ENCODE peak calls at places on chromosome 5, in four cellular contexts. V is A673, H is cardiac muscle cell, E is body of pancreas. Y is an unnamed sample.

GRCh38 chr5:136242611-136243010 is 49.6 kb upstream of the SMIM32 start:
- DNase-seq in E (no peak), H (no peak), V (no peak), Y (no peak)

GRCh38 chr5:75192264-75192663 is 44.4 kb downstream of the ANKRD31 start:
- DNase-seq in V (no peak), E (no peak), H (no peak), Y (no peak)

GRCh38 chr5:133460172-133460758 is 152.1 kb downstream of the FSTL4 start:
- DNase-seq in V (peak; percentile 44), E (no peak), H (peak; percentile 15), Y (peak; percentile 89)

GRCh38 chr5:107123014-107123413 is 547.7 kb downstream of the EFNA5 start:
- DNase-seq in E (no peak), H (no peak), V (no peak), Y (no peak)

GRCh38 chr5:102583663-102584062 is 84.9 kb upstream of the SLCO6A1 start:
- DNase-seq in H (peak; percentile 25), E (no peak), V (peak; percentile 66), Y (no peak)

GRCh38 chr5:156779436-156779835 is 70.7 kb upstream of the PPP1R2B start:
- DNase-seq in V (no peak), E (no peak), H (no peak), Y (no peak)

GRCh38 chr5:73796164-73797141 is 170.5 kb downstream of the ARHGEF28 start:
- DNase-seq in H (peak; percentile 95), E (peak; percentile 64), V (peak; percentile 85), Y (peak; percentile 56)

GRCh38 chr5:97094579-97095317 is 47.7 kb downstream of the LIX1 start:
- DNase-seq in V (no peak), H (no peak), E (no peak), Y (no peak)

GRCh38 chr5:102911973-102912372 is 156.9 kb downstream of the PAM start:
- DNase-seq in E (no peak), V (peak; percentile 39), H (peak; percentile 71), Y (no peak)

GRCh38 chr5:124574521-124575436 is 171.7 kb downstream of the ZNF608 start:
- DNase-seq in H (no peak), E (no peak), V (no peak), Y (no peak)

GRCh38 chr5:32360906-32361305 is 48.2 kb upstream of the MTMR12 start:
- DNase-seq in H (no peak), E (no peak), V (no peak), Y (no peak)

GRCh38 chr5:56202483-56202882 is 30.6 kb downstream of the ANKRD55 start:
- DNase-seq in H (peak; percentile 80), V (no peak), E (no peak), Y (no peak)

GRCh38 chr5:19406576-19407365 is 581.2 kb downstream of the CDH18 start:
- DNase-seq in H (no peak), V (no peak), E (no peak), Y (no peak)

GRCh38 chr5:64156276-64156675 is 9.4 kb upstream of the RNF180 start:
- DNase-seq in E (no peak), H (no peak), V (no peak), Y (no peak)

GRCh38 chr5:163607256-163607655 is 101.8 kb downstream of the MAT2B start:
- DNase-seq in V (no peak), H (no peak), E (no peak), Y (no peak)

GRCh38 chr5:93193756-93194155 is 387.3 kb downstream of the NR2F1-AS1 start:
- DNase-seq in H (peak; percentile 61), E (no peak), V (no peak), Y (no peak)

GRCh38 chr5:5347442-5347841 is 75.0 kb upstream of the ICE1 start:
- DNase-seq in V (no peak), H (no peak), E (no peak), Y (no peak)

GRCh38 chr5:74257645-74258328 is 382.7 kb downstream of the ENC1 start:
- DNase-seq in V (no peak), H (peak; percentile 92), E (peak; percentile 36), Y (peak; percentile 53)

GRCh38 chr5:32842798-32843531 is 131.8 kb downstream of the NPR3 start:
- DNase-seq in H (no peak), E (no peak), V (no peak), Y (no peak)

GRCh38 chr5:78268361-78268760 is 26.1 kb downstream of the AP3B1 start:
- DNase-seq in V (no peak), H (no peak), E (no peak), Y (no peak)

GRCh38 chr5:103617090-103617489 is 54.5 kb upstream of the NUDT12 start:
- DNase-seq in E (no peak), V (no peak), H (no peak), Y (no peak)

GRCh38 chr5:134592141-134592746 is 40.4 kb downstream of the SAR1B start:
- DNase-seq in E (no peak), H (peak; percentile 22), V (no peak), Y (peak; percentile 88)

GRCh38 chr5:135835766-135836165 is 1.3 kb downstream of the SLC25A48 start:
- DNase-seq in V (no peak), H (no peak), E (no peak), Y (peak; percentile 38)

GRCh38 chr5:3518576-3518975 is 77.1 kb upstream of the IRX1 start:
- DNase-seq in H (no peak), V (no peak), E (no peak), Y (no peak)

GRCh38 chr5:158471179-158471924 is 612.4 kb upstream of the CLINT1 start:
- DNase-seq in H (no peak), E (peak; percentile 53), V (no peak), Y (peak; percentile 67)

GRCh38 chr5:74648835-74649286 is 8.3 kb upstream of the ENC1 start:
- DNase-seq in H (peak; percentile 77), E (peak; percentile 41), V (peak; percentile 75), Y (no peak)

GRCh38 chr5:102290004-102290403 is 6.1 kb downstream of the SLCO4C1 start:
- DNase-seq in H (no peak), V (no peak), E (no peak), Y (no peak)

GRCh38 chr5:452856-453710 is 10.1 kb downstream of the EXOC3 start:
- DNase-seq in E (no peak), H (no peak), V (no peak), Y (peak; percentile 30)

GRCh38 chr5:98041661-98042060 is 731.8 kb upstream of the RGMB start:
- DNase-seq in H (peak; percentile 8), V (no peak), E (no peak), Y (no peak)

GRCh38 chr5:13478831-13479465 is 465.5 kb downstream of the DNAH5 start:
- DNase-seq in V (peak; percentile 10), H (peak; percentile 1), E (peak; percentile 25), Y (peak; percentile 82)

GRCh38 chr5:89351975-89352374 is 469.0 kb upstream of the MEF2C start:
- DNase-seq in H (no peak), E (no peak), V (no peak), Y (no peak)

GRCh38 chr5:158856295-158856694 is 243.4 kb downstream of the EBF1 start:
- DNase-seq in H (no peak), V (no peak), E (no peak), Y (no peak)

GRCh38 chr5:50958852-50959457 is 292.5 kb downstream of the PARP8 start:
- DNase-seq in H (peak; percentile 47), V (peak; percentile 64), E (peak; percentile 36), Y (peak; percentile 53)

DNA sequence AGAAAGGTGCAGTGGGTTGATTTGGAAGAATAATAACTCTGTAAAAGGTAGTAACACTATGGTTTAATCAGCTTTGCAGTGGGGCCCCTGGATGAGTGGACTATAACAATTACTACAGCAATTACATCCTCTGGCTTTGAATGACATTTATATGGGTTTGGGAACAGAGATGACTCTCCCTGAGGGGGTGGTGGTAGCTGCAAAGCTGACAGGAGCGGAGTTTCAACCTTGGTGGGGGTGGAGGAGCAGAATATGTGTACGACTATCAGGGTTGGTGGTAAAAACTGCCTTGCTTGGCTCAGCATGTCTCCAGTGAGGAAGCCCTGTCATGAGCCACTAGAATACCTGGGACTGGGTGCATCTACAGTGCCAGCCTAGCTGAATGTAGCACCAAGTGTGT is 28.3 kb upstream of the NR3C1 start:
- DNase-seq in H (no peak), V (no peak), E (no peak), Y (no peak)
- H3K4me1 ChIP-seq in H (no peaks in the 10 kb centered on the region), V (no peaks in the 10 kb centered on the region), E (no peaks in the 10 kb centered on the region), Y (no peaks in the 10 kb centered on the region)

DNA sequence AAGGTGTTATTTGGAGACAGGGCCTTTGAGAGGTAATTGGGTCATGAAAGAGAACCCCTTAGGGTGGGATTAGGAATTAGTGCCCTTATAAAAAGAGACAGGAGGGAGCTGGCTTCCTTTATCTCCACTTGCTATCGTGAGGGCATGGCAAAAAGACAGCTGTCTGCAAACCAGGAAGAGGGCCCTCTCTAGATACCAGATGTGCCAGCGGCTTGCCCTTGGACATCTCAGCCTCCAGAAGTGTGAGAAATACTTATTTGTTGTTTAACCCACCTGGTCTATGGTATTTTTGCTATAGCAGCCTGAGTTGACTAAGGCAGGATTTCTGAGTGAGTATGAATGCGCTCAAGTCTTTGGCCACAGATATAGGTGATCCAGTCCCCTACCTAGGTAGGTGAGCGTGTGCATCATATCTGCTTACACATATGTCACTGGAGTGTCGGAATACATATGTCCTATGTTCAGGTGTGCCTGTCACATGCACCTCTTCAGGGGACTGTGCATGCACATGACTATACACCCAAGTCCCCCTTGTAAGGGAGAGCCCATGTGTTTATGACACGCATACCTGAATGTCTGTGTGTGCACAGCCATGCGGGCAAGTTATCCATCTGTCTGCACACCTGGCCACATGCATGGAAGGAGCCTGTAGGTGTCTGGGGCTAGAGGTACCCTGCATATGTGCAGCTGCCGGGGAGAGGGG is 817 bp upstream of the RGS14 start:
- DNase-seq in H (no peak), E (no peak), V (no peak), Y (no peak)
- H3K4me1 ChIP-seq in H (peaks cover 19% of the 10 kb centered on the region), E (peaks cover 5% of the 10 kb centered on the region), V (peaks cover 3% of the 10 kb centered on the region), Y (no peaks in the 10 kb centered on the region)

GRCh38 chr5:59300930-59301329 is 592.6 kb downstream of the PDE4D start:
- DNase-seq in E (no peak), V (no peak), H (no peak), Y (no peak)

GRCh38 chr5:59301727-59302126 is 591.8 kb downstream of the PDE4D start:
- DNase-seq in E (no peak), H (no peak), V (no peak), Y (no peak)

GRCh38 chr5:59299006-59299405 is 594.5 kb downstream of the PDE4D start:
- DNase-seq in H (no peak), V (no peak), E (no peak), Y (no peak)

GRCh38 chr5:59293700-59294099 is 599.8 kb downstream of the PDE4D start:
- DNase-seq in E (no peak), V (no peak), H (no peak), Y (no peak)

GRCh38 chr5:59296317-59297264 is 596.9 kb downstream of the PDE4D start:
- DNase-seq in H (peak; percentile 56), V (no peak), E (no peak), Y (no peak)
- H3K4me1 ChIP-seq in H (no peaks in the 10 kb centered on the region), V (no peaks in the 10 kb centered on the region), E (peaks cover 12% of the 10 kb centered on the region), Y (peaks cover 7% of the 10 kb centered on the region)

GRCh38 chr5:151864349-151864748 is 60.3 kb downstream of the GLRA1 start:
- DNase-seq in V (no peak), E (no peak), H (no peak), Y (no peak)

GRCh38 chr5:151868451-151868850 is 56.2 kb downstream of the GLRA1 start:
- DNase-seq in H (no peak), E (no peak), V (no peak), Y (no peak)

GRCh38 chr5:151862811-151863472 is 61.7 kb downstream of the GLRA1 start:
- DNase-seq in E (no peak), H (no peak), V (no peak), Y (no peak)

DNA sequence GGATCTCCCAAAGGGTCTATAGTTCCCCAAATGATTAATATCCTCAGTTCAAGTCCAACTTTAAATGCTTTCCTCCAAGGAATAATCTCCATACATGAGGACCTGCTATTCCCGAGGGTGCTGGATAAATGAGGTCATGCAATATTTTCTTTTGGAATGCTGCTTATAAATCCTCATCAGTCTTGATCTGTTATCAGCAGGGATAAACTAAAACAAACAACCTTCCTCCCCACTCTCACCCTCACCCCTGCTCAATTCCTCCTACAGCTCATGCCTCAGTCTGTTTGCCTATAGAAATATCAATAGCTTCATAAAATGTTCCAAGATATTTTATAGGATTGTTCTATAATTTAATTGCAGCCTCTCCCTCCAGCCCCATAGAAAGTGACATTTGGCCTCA is 61.1 kb downstream of the GLRA1 start:
- DNase-seq in H (no peak), E (no peak), V (no peak), Y (no peak)
- H3K4me1 ChIP-seq in H (no peaks in the 10 kb centered on the region), E (no peaks in the 10 kb centered on the region), V (no peaks in the 10 kb centered on the region), Y (peaks cover 5% of the 10 kb centered on the region)

Y was measured in endodermal cell.